ENCODE peak calls at places on chromosomes 7 and 10, in ten cellular contexts. U is WTC11, J is fibroblast of mammary gland, L is NCI-H2081, E is cardiac fibroblast, N is T-helper 9 cell, T is body of pancreas, D is EH, W is OCI-LY7, Z is fibroblast of lung. F is an unnamed sample.

GRCh38 chr10:113179966-113180365 is 229.9 kb downstream of the TCF7L2 start:
- DNase-seq in U (no peak), J (no peak), L (no peak), E (no peak), N (no peak), T (no peak), D (no peak), W (no peak), Z (no peak), F (no peak)

GRCh38 chr7:130909881-130910672 is 176.1 kb upstream of the KLF14 start:
- DNase-seq in U (no peak), J (peak; percentile 73), L (no peak), E (peak; percentile 87), N (no peak), T (no peak), D (peak; percentile 62), W (no peak), Z (peak; percentile 80), F (no peak)

GRCh38 chr10:126126856-126127255 is 230.5 kb downstream of the FANK1 start:
- DNase-seq in U (no peak), J (no peak), L (no peak), E (no peak), N (no peak), T (no peak), D (no peak), W (no peak), Z (no peak), F (no peak)

GRCh38 chr7:102883098-102883860 is 29.5 kb upstream of the LRRC17 start:
- DNase-seq in U (no peak), J (peak; percentile 84), L (no peak), E (peak; percentile 69), N (no peak), T (no peak), D (peak; percentile 44), W (no peak), Z (peak; percentile 87), F (no peak)

GRCh38 chr10:101258179-101258885 is 29.1 kb upstream of the LBX1 start:
- DNase-seq in U (no peak), J (no peak), L (no peak), E (peak; percentile 11), N (no peak), T (no peak), D (peak; percentile 18), W (peak; percentile 37), Z (no peak), F (peak; percentile 63)

GRCh38 chr7:55189878-55190436 is 171.1 kb downstream of the EGFR start:
- DNase-seq in U (no peak), J (no peak), L (no peak), E (no peak), N (no peak), T (no peak), D (no peak), W (no peak), Z (no peak), F (no peak)

GRCh38 chr7:30880941-30881340 is 30.7 kb upstream of the AQP1 start:
- DNase-seq in U (no peak), J (no peak), L (no peak), E (no peak), N (no peak), T (no peak), D (no peak), W (no peak), Z (no peak), F (no peak)

GRCh38 chr7:157022681-157023588 is 12.5 kb upstream of the MNX1 start:
- DNase-seq in U (no peak), J (no peak), L (no peak), E (no peak), N (no peak), T (no peak), D (no peak), W (no peak), Z (no peak), F (no peak)

GRCh38 chr10:19302117-19302516 is 253.5 kb downstream of the MALRD1 start:
- DNase-seq in U (no peak), J (peak; percentile 58), L (no peak), E (peak; percentile 82), N (no peak), T (no peak), D (peak; percentile 0), W (no peak), Z (peak; percentile 92), F (no peak)

GRCh38 chr10:104351067-104351681 is 2.5 kb upstream of the CFAP58 start:
- DNase-seq in U (no peak), J (peak; percentile 89), L (no peak), E (peak; percentile 86), N (no peak), T (no peak), D (peak; percentile 86), W (no peak), Z (peak; percentile 84), F (no peak)

GRCh38 chr10:59073456-59074053 is 102.9 kb upstream of the PHYHIPL start:
- DNase-seq in U (no peak), J (no peak), L (no peak), E (no peak), N (no peak), T (peak; percentile 55), D (no peak), W (no peak), Z (no peak), F (no peak)

GRCh38 chr10:122486396-122487080 is 25.2 kb downstream of the HTRA1 start:
- DNase-seq in U (no peak), J (no peak), L (no peak), E (no peak), N (no peak), T (no peak), D (no peak), W (no peak), Z (no peak), F (no peak)

GRCh38 chr7:77441046-77441445 is 24.9 kb upstream of the GSAP start:
- DNase-seq in U (no peak), J (peak; percentile 27), L (no peak), E (peak; percentile 46), N (no peak), T (no peak), D (no peak), W (no peak), Z (no peak), F (no peak)

GRCh38 chr7:80825499-80825898 is 93.4 kb downstream of the SEMA3C start:
- DNase-seq in U (no peak), J (no peak), L (no peak), E (no peak), N (no peak), T (no peak), D (no peak), W (no peak), Z (no peak), F (no peak)

GRCh38 chr10:86372119-86372784 is 5.7 kb upstream of the GRID1 start:
- DNase-seq in U (no peak), J (no peak), L (no peak), E (no peak), N (no peak), T (no peak), D (no peak), W (no peak), Z (no peak), F (no peak)

GRCh38 chr10:11152801-11153200 is 135.1 kb downstream of the CELF2 start:
- DNase-seq in U (no peak), J (no peak), L (no peak), E (no peak), N (no peak), T (no peak), D (no peak), W (no peak), Z (no peak), F (no peak)

GRCh38 chr10:17059197-17059688 is 70.4 kb downstream of the CUBN start:
- DNase-seq in U (no peak), J (peak; percentile 96), L (no peak), E (peak; percentile 77), N (no peak), T (no peak), D (peak; percentile 94), W (no peak), Z (peak; percentile 96), F (no peak)

F was measured in GM13977.